ENCODE peak calls at places on chromosome 16, in seven cellular contexts. One of them, this sample, is unnamed.

GRCh38 chr16:57064995-57065394 is 27.4 kb upstream of the CPNE2 start:
- DNase-seq in T-helper 9 cell: no peak
- DNase-seq in EH: no peak
- DNase-seq in stromal cell of bone marrow: no peak
- DNase-seq in T-cell: no peak
- DNase-seq in renal cortical epithelial cell: no peak
- DNase-seq in Calu3: no peak
- DNase-seq in this sample: no peak

GRCh38 chr16:47779201-47780016 is 318.3 kb downstream of the PHKB start:
- DNase-seq in T-cell: no peak
- DNase-seq in Calu3: peak; percentile 6
- DNase-seq in T-helper 9 cell: no peak
- DNase-seq in stromal cell of bone marrow: no peak
- DNase-seq in renal cortical epithelial cell: peak; percentile 4
- DNase-seq in EH: peak; percentile 34
- DNase-seq in this sample: no peak

GRCh38 chr16:61544165-61544564 is 492.1 kb downstream of the CDH8 start:
- DNase-seq in renal cortical epithelial cell: no peak
- DNase-seq in Calu3: no peak
- DNase-seq in T-helper 9 cell: no peak
- DNase-seq in EH: no peak
- DNase-seq in T-cell: no peak
- DNase-seq in stromal cell of bone marrow: no peak
- DNase-seq in this sample: no peak

GRCh38 chr16:57446530-57447141 is 549 bp downstream of the CIAPIN1 start:
- DNase-seq in renal cortical epithelial cell: peak; percentile 43
- DNase-seq in stromal cell of bone marrow: no peak
- DNase-seq in T-cell: peak; percentile 3
- DNase-seq in Calu3: peak; percentile 11
- DNase-seq in EH: peak; percentile 35
- DNase-seq in T-helper 9 cell: no peak
- DNase-seq in this sample: no peak

GRCh38 chr16:867421-868385 is 67.2 kb upstream of the GNG13 start:
- DNase-seq in renal cortical epithelial cell: no peak
- DNase-seq in stromal cell of bone marrow: no peak
- DNase-seq in Calu3: no peak
- DNase-seq in EH: no peak
- DNase-seq in T-cell: no peak
- DNase-seq in T-helper 9 cell: no peak
- DNase-seq in this sample: no peak

GRCh38 chr16:86986809-86987487 is 330.2 kb downstream of the C16orf95 start:
- DNase-seq in EH: no peak
- DNase-seq in T-cell: no peak
- DNase-seq in T-helper 9 cell: no peak
- DNase-seq in stromal cell of bone marrow: no peak
- DNase-seq in Calu3: no peak
- DNase-seq in renal cortical epithelial cell: no peak
- DNase-seq in this sample: no peak

GRCh38 chr16:52446076-52446475 is 100.9 kb downstream of the TOX3 start:
- DNase-seq in EH: no peak
- DNase-seq in stromal cell of bone marrow: no peak
- DNase-seq in Calu3: peak; percentile 43
- DNase-seq in renal cortical epithelial cell: peak; percentile 68
- DNase-seq in T-cell: no peak
- DNase-seq in T-helper 9 cell: no peak
- DNase-seq in this sample: no peak

GRCh38 chr16:67163903-67164558 is 514 bp upstream of the HSF4 start:
- DNase-seq in Calu3: no peak
- DNase-seq in T-helper 9 cell: no peak
- DNase-seq in T-cell: no peak
- DNase-seq in renal cortical epithelial cell: no peak
- DNase-seq in EH: no peak
- DNase-seq in stromal cell of bone marrow: no peak
- DNase-seq in this sample: no peak

GRCh38 chr16:11791144-11791828 is 5.8 kb downstream of the ZC3H7A start:
- DNase-seq in Calu3: no peak
- DNase-seq in T-helper 9 cell: no peak
- DNase-seq in T-cell: no peak
- DNase-seq in EH: no peak
- DNase-seq in renal cortical epithelial cell: no peak
- DNase-seq in stromal cell of bone marrow: no peak
- DNase-seq in this sample: no peak

GRCh38 chr16:30894540-30895368 is 877 bp upstream of the BCL7C start:
- DNase-seq in renal cortical epithelial cell: no peak
- DNase-seq in T-helper 9 cell: no peak
- DNase-seq in Calu3: no peak
- DNase-seq in EH: no peak
- DNase-seq in T-cell: no peak
- DNase-seq in stromal cell of bone marrow: no peak
- DNase-seq in this sample: no peak

GRCh38 chr16:20300312-20301097 is 26.8 kb downstream of the GP2 start:
- DNase-seq in renal cortical epithelial cell: peak; percentile 39
- DNase-seq in EH: peak; percentile 23
- DNase-seq in stromal cell of bone marrow: peak; percentile 21
- DNase-seq in T-helper 9 cell: peak; percentile 1
- DNase-seq in Calu3: peak; percentile 63
- DNase-seq in T-cell: no peak
- DNase-seq in this sample: no peak

GRCh38 chr16:79509906-79510305 is 90.6 kb downstream of the MAF start:
- DNase-seq in T-cell: no peak
- DNase-seq in T-helper 9 cell: no peak
- DNase-seq in renal cortical epithelial cell: no peak
- DNase-seq in EH: no peak
- DNase-seq in stromal cell of bone marrow: no peak
- DNase-seq in Calu3: no peak
- DNase-seq in this sample: no peak

GRCh38 chr16:52070341-52071057 is 476.4 kb downstream of the TOX3 start:
- DNase-seq in renal cortical epithelial cell: no peak
- DNase-seq in Calu3: no peak
- DNase-seq in EH: no peak
- DNase-seq in T-cell: no peak
- DNase-seq in stromal cell of bone marrow: no peak
- DNase-seq in T-helper 9 cell: no peak
- DNase-seq in this sample: no peak

GRCh38 chr16:7440886-7441400 is 108.3 kb downstream of the RBFOX1 start:
- DNase-seq in T-helper 9 cell: no peak
- DNase-seq in T-cell: no peak
- DNase-seq in EH: no peak
- DNase-seq in renal cortical epithelial cell: no peak
- DNase-seq in stromal cell of bone marrow: no peak
- DNase-seq in Calu3: no peak
- DNase-seq in this sample: no peak

GRCh38 chr16:69324585-69325253 is 5.7 kb downstream of the PDF start:
- DNase-seq in stromal cell of bone marrow: no peak
- DNase-seq in Calu3: no peak
- DNase-seq in EH: no peak
- DNase-seq in T-cell: no peak
- DNase-seq in renal cortical epithelial cell: no peak
- DNase-seq in T-helper 9 cell: no peak
- DNase-seq in this sample: no peak

GRCh38 chr16:85759136-85759535 is 8.2 kb upstream of the C16orf74 start:
- DNase-seq in T-cell: no peak
- DNase-seq in Calu3: no peak
- DNase-seq in T-helper 9 cell: no peak
- DNase-seq in stromal cell of bone marrow: no peak
- DNase-seq in renal cortical epithelial cell: no peak
- DNase-seq in EH: no peak
- DNase-seq in this sample: no peak

GRCh38 chr16:56841659-56842058 is 23.3 kb upstream of the SLC12A3 start:
- DNase-seq in T-cell: no peak
- DNase-seq in renal cortical epithelial cell: no peak
- DNase-seq in Calu3: no peak
- DNase-seq in stromal cell of bone marrow: no peak
- DNase-seq in T-helper 9 cell: no peak
- DNase-seq in EH: no peak
- DNase-seq in this sample: no peak

GRCh38 chr16:30491744-30492308 is 19.3 kb downstream of the ITGAL start:
- DNase-seq in T-cell: no peak
- DNase-seq in stromal cell of bone marrow: peak; percentile 59
- DNase-seq in Calu3: peak; percentile 50
- DNase-seq in renal cortical epithelial cell: peak; percentile 82
- DNase-seq in EH: peak; percentile 97
- DNase-seq in T-helper 9 cell: no peak
- DNase-seq in this sample: no peak

GRCh38 chr16:68475071-68475470 is 26.8 kb upstream of the SMPD3 start:
- DNase-seq in EH: no peak
- DNase-seq in Calu3: peak; percentile 62
- DNase-seq in T-cell: no peak
- DNase-seq in stromal cell of bone marrow: no peak
- DNase-seq in T-helper 9 cell: no peak
- DNase-seq in renal cortical epithelial cell: no peak
- DNase-seq in this sample: no peak

GRCh38 chr16:23724438-23725131 is 11.6 kb upstream of the ERN2 start:
- DNase-seq in stromal cell of bone marrow: no peak
- DNase-seq in Calu3: no peak
- DNase-seq in T-cell: no peak
- DNase-seq in T-helper 9 cell: no peak
- DNase-seq in renal cortical epithelial cell: no peak
- DNase-seq in EH: no peak
- DNase-seq in this sample: no peak

GRCh38 chr16:65038125-65038524 is 83.7 kb downstream of the CDH11 start:
- DNase-seq in renal cortical epithelial cell: no peak
- DNase-seq in stromal cell of bone marrow: no peak
- DNase-seq in EH: no peak
- DNase-seq in T-helper 9 cell: no peak
- DNase-seq in T-cell: no peak
- DNase-seq in Calu3: no peak
- DNase-seq in this sample: no peak

GRCh38 chr16:84513111-84514065 is 8.9 kb upstream of the MEAK7 start:
- DNase-seq in T-cell: no peak
- DNase-seq in Calu3: no peak
- DNase-seq in EH: peak; percentile 91
- DNase-seq in stromal cell of bone marrow: no peak
- DNase-seq in T-helper 9 cell: no peak
- DNase-seq in renal cortical epithelial cell: peak; percentile 51
- DNase-seq in this sample: no peak

GRCh38 chr16:69105501-69106361 is at the start of gene HAS3:
- DNase-seq in T-cell: peak; percentile 11
- DNase-seq in renal cortical epithelial cell: peak; percentile 83
- DNase-seq in T-helper 9 cell: no peak
- DNase-seq in EH: peak; percentile 67
- DNase-seq in Calu3: peak; percentile 88
- DNase-seq in stromal cell of bone marrow: peak; percentile 38
- DNase-seq in this sample: no peak

GRCh38 chr16:84144859-84145639 is at the start of the genes DNAAF1 and HSDL1:
- DNase-seq in T-cell: peak; percentile 90
- DNase-seq in renal cortical epithelial cell: peak; percentile 46
- DNase-seq in Calu3: peak; percentile 97
- DNase-seq in EH: peak; percentile 84
- DNase-seq in T-helper 9 cell: peak; percentile 96
- DNase-seq in stromal cell of bone marrow: peak; percentile 60
- DNase-seq in this sample: no peak